ENCODE peak calls at places on chromosome X, in four cellular contexts. O is upper lobe of right lung, P is right lobe of liver, M is lower lobe of right lung. J is an unnamed sample.

GRCh38 chrX:51802917-51803688 is 59.9 kb downstream of the GSPT2 start:
- DNase-seq in O (peak; percentile 63), P (peak; percentile 52), M (peak; percentile 52), J (peak; percentile 19)

GRCh38 chrX:989959-990510 is 222.4 kb downstream of the CRLF2 start:
- DNase-seq in O (peak; percentile 30), P (peak; percentile 56), M (no peak), J (peak; percentile 89)

GRCh38 chrX:70954871-70955270 is 24.0 kb upstream of the SLC7A3 start:
- DNase-seq in O (no peak), P (no peak), M (no peak), J (no peak)

GRCh38 chrX:12771445-12772069 is 19.7 kb upstream of the PRPS2 start:
- DNase-seq in O (peak; percentile 76), P (peak; percentile 52), M (peak; percentile 78), J (peak; percentile 48)

GRCh38 chrX:41789374-41789773 is 65.4 kb downstream of the GPR82 start:
- DNase-seq in O (no peak), P (no peak), M (no peak), J (no peak)

GRCh38 chrX:118448273-118448783 is 47.3 kb upstream of the DOCK11 start:
- DNase-seq in O (no peak), P (no peak), M (no peak), J (no peak)

GRCh38 chrX:31658360-31658759 is 586.5 kb upstream of the FTHL17 start:
- DNase-seq in O (no peak), P (no peak), M (no peak), J (no peak)

GRCh38 chrX:40182095-40182494 is 84.3 kb upstream of the BCOR start:
- DNase-seq in O (no peak), P (no peak), M (no peak), J (no peak)

GRCh38 chrX:67583171-67583570 is 39.4 kb downstream of the AR start:
- DNase-seq in O (no peak), P (no peak), M (no peak), J (no peak)

GRCh38 chrX:10001496-10001895 is 34.3 kb downstream of the CLDN34 start:
- DNase-seq in O (no peak), P (no peak), M (no peak), J (no peak)

GRCh38 chrX:54484666-54485065 is 11.4 kb downstream of the FGD1 start:
- DNase-seq in O (no peak), P (no peak), M (no peak), J (no peak)

GRCh38 chrX:24703185-24703494 is 9.4 kb downstream of the POLA1 start:
- DNase-seq in O (no peak), P (no peak), M (no peak), J (no peak)
- H3K4me1 ChIP-seq in O (no peaks in the 10 kb centered on the region), P (no peaks in the 10 kb centered on the region), M (no peaks in the 10 kb centered on the region), J (no peaks in the 10 kb centered on the region)

DNA sequence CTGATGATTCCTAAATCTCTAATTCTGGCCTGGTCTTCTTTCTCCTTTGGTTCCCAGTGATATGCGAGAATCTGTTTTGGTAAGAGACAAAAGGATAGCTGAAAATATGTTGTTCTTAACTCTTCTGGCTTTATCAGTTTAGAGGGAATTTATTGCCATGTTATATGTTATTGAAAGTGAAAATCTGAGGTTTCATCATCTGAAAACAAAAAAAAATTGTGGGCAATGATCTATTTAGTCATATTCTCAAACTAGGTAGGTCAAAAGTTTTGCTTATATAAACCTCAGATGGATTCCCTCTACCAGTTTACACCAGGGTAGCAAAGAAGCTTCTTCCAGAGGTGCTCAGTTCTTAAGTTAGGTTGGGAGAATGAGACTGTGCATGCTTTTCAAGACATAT is 103.6 kb downstream of the ITM2A start:
- DNase-seq in O (no peak), P (no peak), M (no peak), J (no peak)
- H3K4me1 ChIP-seq in O (no peaks in the 10 kb centered on the region), P (no peaks in the 10 kb centered on the region), M (no peaks in the 10 kb centered on the region), J (peaks cover 16% of the 10 kb centered on the region)

GRCh38 chrX:103729015-103729414 is 18.3 kb downstream of the TMEM31 start:
- DNase-seq in O (no peak), P (no peak), M (no peak), J (no peak)
- H3K4me1 ChIP-seq in O (no peaks in the 10 kb centered on the region), P (no peaks in the 10 kb centered on the region), M (no peaks in the 10 kb centered on the region), J (no peaks in the 10 kb centered on the region)

DNA sequence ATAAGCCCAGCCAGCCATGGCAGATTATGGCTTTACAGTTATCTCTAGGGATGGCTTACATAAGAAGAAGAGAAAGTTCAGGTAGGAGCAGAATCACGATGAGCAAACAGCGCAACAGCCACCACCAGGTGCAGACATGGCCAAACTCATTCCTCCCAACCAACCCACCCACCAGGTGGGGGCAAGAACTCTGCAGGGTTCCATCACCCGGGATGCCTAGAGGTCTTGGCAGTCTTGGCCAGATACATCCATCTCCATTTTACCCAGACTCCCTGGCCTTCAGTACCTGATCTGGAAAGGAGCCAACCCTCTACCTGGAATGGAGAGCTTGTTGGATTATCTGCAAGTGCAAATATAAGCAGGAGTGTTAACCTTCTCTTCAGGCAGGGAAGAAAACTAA is 7.5 kb downstream of the TSC22D3 start:
- DNase-seq in O (no peak), P (no peak), M (no peak), J (no peak)
- H3K4me1 ChIP-seq in O (peaks cover 3% of the 10 kb centered on the region), P (no peaks in the 10 kb centered on the region), M (no peaks in the 10 kb centered on the region), J (no peaks in the 10 kb centered on the region)

GRCh38 chrX:154495472-154495922 is 5.1 kb upstream of the SLC10A3 start:
- DNase-seq in O (no peak), P (no peak), M (no peak), J (no peak)
- H3K4me1 ChIP-seq in O (no peaks in the 10 kb centered on the region), P (no peaks in the 10 kb centered on the region), M (no peaks in the 10 kb centered on the region), J (no peaks in the 10 kb centered on the region)